ENCODE peak calls at places on chromosomes 11 and 22, in eight cellular contexts. Q is pancreas, G is psoas muscle, D is NB4, Y is HFF-Myc, S is GM12865, W is PC-3, H is mammary epithelial cell. C is an unnamed sample.

GRCh38 chr11:56783448-56784041 is 35.0 kb upstream of the OR9G4 start:
- DNase-seq in Q (no peak), G (no peak), D (peak), Y (peak), S (peak), W (peak), H (peak), C (peak)

GRCh38 chr11:71452354-71453020 is 516 bp upstream of the NADSYN1 start:
- DNase-seq in Q (peak), G (peak), D (peak), Y (no peak), S (peak), W (peak), H (no peak), C (peak)

GRCh38 chr11:12232160-12232559 is 121.8 kb downstream of the MICAL2 start:
- DNase-seq in Q (no peak), G (no peak), D (no peak), Y (no peak), S (no peak), W (peak), H (peak), C (no peak)

GRCh38 chr22:42169055-42169469 is 38.5 kb upstream of the CYP2D6 start:
- DNase-seq in Q (peak), G (peak), D (peak), Y (peak), S (peak), W (peak), H (peak), C (peak)

GRCh38 chr22:38505595-38506117 is 455 bp downstream of the DDX17 start:
- DNase-seq in Q (peak), G (peak), D (peak), Y (no peak), S (peak), W (peak), H (peak), C (no peak)

GRCh38 chr11:127590319-127590718 is 589.7 kb upstream of the KIRREL3 start:
- DNase-seq in Q (no peak), G (no peak), D (no peak), Y (no peak), S (no peak), W (no peak), H (no peak), C (no peak)

GRCh38 chr11:47393163-47394049 is 15.0 kb upstream of the SLC39A13 start:
- DNase-seq in Q (peak), G (peak), D (peak), Y (no peak), S (no peak), W (no peak), H (no peak), C (no peak)

GRCh38 chr11:111429066-111429506 is 50.0 kb upstream of the POU2AF1 start:
- DNase-seq in Q (peak), G (peak), D (peak), Y (no peak), S (peak), W (peak), H (peak), C (peak)

GRCh38 chr22:26401726-26402125 is 27.3 kb upstream of the ASPHD2 start:
- DNase-seq in Q (no peak), G (no peak), D (no peak), Y (no peak), S (no peak), W (no peak), H (no peak), C (no peak)

GRCh38 chr11:12110714-12111481 is 508 bp downstream of the MICAL2 start:
- DNase-seq in Q (peak), G (peak), D (peak), Y (no peak), S (no peak), W (peak), H (peak), C (no peak)

GRCh38 chr11:120028181-120028935 is 109.6 kb downstream of the TRIM29 start:
- DNase-seq in Q (no peak), G (no peak), D (no peak), Y (no peak), S (no peak), W (no peak), H (no peak), C (no peak)

GRCh38 chr11:125070699-125071254 is 7.7 kb downstream of the SLC37A2 start:
- DNase-seq in Q (peak), G (peak), D (peak), Y (no peak), S (peak), W (peak), H (peak), C (peak)

GRCh38 chr22:50730013-50730891 is 7.8 kb upstream of the ACR start:
- DNase-seq in Q (peak), G (peak), D (no peak), Y (no peak), S (no peak), W (no peak), H (no peak), C (no peak)

GRCh38 chr11:106156290-106156937 is 79.0 kb downstream of the AASDHPPT start:
- DNase-seq in Q (no peak), G (no peak), D (peak), Y (peak), S (peak), W (peak), H (peak), C (no peak)

GRCh38 chr11:11567862-11568650 is 53.7 kb downstream of the GALNT18 start:
- DNase-seq in Q (no peak), G (no peak), D (no peak), Y (no peak), S (peak), W (peak), H (peak), C (no peak)

GRCh38 chr11:19498986-19499669 is 213.5 kb upstream of the NAV2 start:
- DNase-seq in Q (no peak), G (no peak), D (no peak), Y (no peak), S (no peak), W (no peak), H (peak), C (no peak)

GRCh38 chr11:124086447-124086846 is 28.8 kb upstream of the VWA5A start:
- DNase-seq in Q (no peak), G (no peak), D (no peak), Y (no peak), S (no peak), W (no peak), H (no peak), C (no peak)

GRCh38 chr11:133491680-133492383 is 40.5 kb downstream of the OPCML start:
- DNase-seq in Q (no peak), G (no peak), D (no peak), Y (no peak), S (no peak), W (no peak), H (no peak), C (no peak)

GRCh38 chr11:118133816-118134215 is 18.8 kb downstream of the SCN4B start:
- DNase-seq in Q (no peak), G (no peak), D (no peak), Y (no peak), S (no peak), W (no peak), H (no peak), C (no peak)

GRCh38 chr11:121892131-121892681 is 223.8 kb downstream of the BLID start:
- DNase-seq in Q (peak), G (peak), D (no peak), Y (no peak), S (no peak), W (peak), H (peak), C (no peak)

GRCh38 chr11:95337175-95337957 is 106.4 kb upstream of the SESN3 start:
- DNase-seq in Q (no peak), G (peak), D (no peak), Y (peak), S (peak), W (no peak), H (peak), C (peak)

GRCh38 chr11:124762077-124762623 is at the start of gene ESAM:
- DNase-seq in Q (peak), G (no peak), D (no peak), Y (no peak), S (peak), W (peak), H (no peak), C (no peak)

GRCh38 chr11:72519220-72519881 is 85.0 kb upstream of the CLPB start:
- DNase-seq in Q (no peak), G (no peak), D (peak), Y (peak), S (no peak), W (no peak), H (no peak), C (no peak)

GRCh38 chr11:46075168-46075567 is 46.1 kb downstream of the PHF21A start:
- DNase-seq in Q (no peak), G (no peak), D (no peak), Y (peak), S (no peak), W (peak), H (peak), C (no peak)

GRCh38 chr22:45832180-45832579 is 144.8 kb downstream of the WNT7B start:
- DNase-seq in Q (no peak), G (no peak), D (no peak), Y (no peak), S (no peak), W (no peak), H (no peak), C (no peak)

GRCh38 chr22:50143096-50143495 is 27.4 kb upstream of the PANX2 start:
- DNase-seq in Q (no peak), G (no peak), D (peak), Y (no peak), S (no peak), W (no peak), H (no peak), C (no peak)

GRCh38 chr11:122721201-122721963 is 65.9 kb downstream of the UBASH3B start:
- DNase-seq in Q (no peak), G (no peak), D (no peak), Y (no peak), S (no peak), W (no peak), H (no peak), C (no peak)

GRCh38 chr11:134532176-134532920 is 120.3 kb upstream of the B3GAT1 start:
- DNase-seq in Q (peak), G (peak), D (no peak), Y (no peak), S (no peak), W (no peak), H (no peak), C (no peak)

GRCh38 chr11:29279716-29280115 is 737.1 kb downstream of the KCNA4 start:
- DNase-seq in Q (no peak), G (no peak), D (no peak), Y (no peak), S (peak), W (no peak), H (no peak), C (no peak)

GRCh38 chr11:130651266-130651855 is 202.9 kb downstream of the ADAMTS15 start:
- DNase-seq in Q (no peak), G (no peak), D (no peak), Y (no peak), S (no peak), W (no peak), H (no peak), C (no peak)

GRCh38 chr11:10792385-10793068 is 16.2 kb downstream of the EIF4G2 start:
- DNase-seq in Q (peak), G (peak), D (peak), Y (peak), S (peak), W (peak), H (peak), C (peak)

GRCh38 chr11:125343732-125344131 is 152.3 kb downstream of the FEZ1 start:
- DNase-seq in Q (no peak), G (no peak), D (no peak), Y (no peak), S (no peak), W (no peak), H (no peak), C (no peak)

GRCh38 chr22:31872209-31872608 is 72.1 kb upstream of the YWHAH start:
- DNase-seq in Q (no peak), G (no peak), D (peak), Y (no peak), S (peak), W (no peak), H (no peak), C (no peak)

GRCh38 chr11:33033493-33033892 is 5.9 kb upstream of the TCP11L1 start:
- DNase-seq in Q (no peak), G (no peak), D (no peak), Y (no peak), S (no peak), W (no peak), H (no peak), C (no peak)

GRCh38 chr11:33457948-33458347 is 200.8 kb downstream of the HIPK3 start:
- DNase-seq in Q (no peak), G (no peak), D (no peak), Y (no peak), S (no peak), W (no peak), H (no peak), C (no peak)

DNA sequence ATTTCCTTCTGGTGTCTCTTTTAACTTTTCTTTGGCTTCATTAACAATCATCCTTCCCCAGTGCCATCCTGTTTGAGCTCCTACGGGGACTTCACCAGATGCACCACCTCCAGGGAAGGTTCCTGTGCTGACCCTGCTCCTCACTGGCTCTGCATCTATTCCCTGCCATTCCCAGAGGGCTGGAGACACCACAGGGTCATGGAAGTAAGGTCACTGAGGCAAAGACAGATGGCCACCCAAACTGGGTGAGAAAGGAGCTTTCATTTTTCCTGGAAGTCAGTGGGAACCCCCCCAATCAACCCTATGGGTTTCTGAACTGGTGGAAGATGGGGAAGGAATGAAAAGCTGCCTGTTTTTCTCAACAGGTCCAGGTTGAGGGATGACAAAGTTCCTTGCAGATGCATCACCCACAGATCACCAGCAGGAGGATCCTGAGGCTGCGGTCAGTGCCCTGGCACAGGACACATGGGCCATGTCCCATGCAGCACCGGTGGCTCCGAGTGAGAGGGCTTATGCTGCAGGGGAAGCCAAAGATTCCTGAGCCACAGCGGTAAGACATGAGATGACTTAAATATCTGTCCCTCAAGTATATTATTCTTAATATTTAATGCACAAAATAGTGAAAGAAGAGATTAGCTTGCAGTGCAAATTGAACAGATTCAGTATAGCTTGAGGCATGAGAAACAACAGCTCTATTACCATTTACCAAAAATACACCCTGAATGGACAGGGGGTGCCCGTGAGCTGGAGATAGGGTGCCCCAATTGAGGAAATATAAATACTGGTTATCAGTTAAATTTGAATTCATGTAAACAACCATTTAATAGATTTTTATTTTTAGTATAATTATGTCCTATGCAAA is 73.0 kb upstream of the VPREB1 start:
- DNase-seq in Q (no peak), G (no peak), D (peak), Y (no peak), S (peak), W (peak), H (peak), C (no peak)
- TF ChIP-seq CTCF in Q (no peak), G (no peak), D (peak), Y (peak), S (peak), W (peak), H (peak), C (peak)

DNA sequence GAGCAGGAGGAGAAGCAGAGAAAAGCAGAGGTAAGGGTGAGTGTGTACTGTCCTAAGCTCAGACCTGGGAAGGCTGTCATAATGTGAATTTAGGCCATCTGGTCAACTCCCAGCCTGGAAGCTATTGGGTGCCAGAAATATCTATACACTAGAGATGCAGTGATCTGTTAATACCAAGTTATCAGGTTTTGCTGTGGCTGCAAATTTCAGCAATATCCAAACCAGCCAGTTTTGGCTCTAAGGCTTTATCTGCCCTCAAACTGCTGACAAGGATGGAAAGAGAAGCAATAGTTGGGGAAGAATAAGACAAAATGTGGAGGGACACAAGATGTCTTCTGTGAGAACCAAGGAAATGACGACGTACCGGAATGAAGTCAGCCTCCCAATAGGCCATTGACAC is 62.9 kb downstream of the CYB5R2 start:
- DNase-seq in Q (no peak), G (no peak), D (no peak), Y (no peak), S (no peak), W (no peak), H (no peak), C (no peak)
- H3K4me3 ChIP-seq in Q (no peak), G (no peak), D (no peak), Y (no peak), S (no peak), W (no peak), H (no peak), C (no peak)

DNA sequence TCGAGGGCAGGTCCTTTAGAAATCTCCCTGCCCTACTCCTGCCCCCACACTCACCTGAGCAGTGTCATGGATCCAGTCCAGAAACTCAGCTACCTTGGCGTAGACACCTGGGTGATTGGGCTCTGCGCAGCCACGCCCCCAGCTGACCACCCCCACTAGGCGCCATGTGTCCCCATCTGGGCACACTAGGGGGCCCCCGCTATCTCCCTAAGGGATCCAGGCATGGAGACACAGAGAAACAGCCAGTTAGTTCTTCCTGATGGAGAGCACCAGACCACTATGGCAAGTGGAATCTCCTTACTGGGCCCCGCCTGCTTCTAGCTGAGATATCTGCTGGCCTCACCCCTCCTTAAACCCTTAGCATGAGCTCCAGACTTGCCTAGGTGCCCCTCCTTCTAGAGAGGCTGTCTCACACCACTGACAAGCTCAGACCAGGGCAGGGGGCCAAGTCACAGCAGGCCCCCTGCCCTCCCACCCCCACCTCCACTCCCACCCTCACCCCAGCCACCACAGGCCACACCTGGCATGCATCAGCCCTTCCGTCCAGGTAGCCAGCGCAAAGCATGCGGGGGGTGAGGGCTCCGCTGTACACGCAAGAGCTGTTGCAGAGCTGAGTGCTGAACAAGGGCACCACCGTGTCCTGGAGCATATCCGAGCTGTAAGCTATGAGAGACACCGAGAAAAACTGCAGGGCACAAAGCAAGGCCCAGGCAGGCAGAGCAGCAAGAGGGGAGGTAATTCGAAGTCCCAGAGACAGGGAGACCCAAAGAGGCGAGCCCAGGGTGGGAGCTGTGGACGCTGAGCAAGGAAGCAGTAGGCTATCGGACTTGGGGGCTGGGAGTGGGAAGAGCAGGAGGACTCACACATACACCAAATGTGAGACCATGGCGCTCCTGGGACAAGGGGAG is 16.1 kb downstream of the TMPRSS5 start:
- DNase-seq in Q (no peak), G (no peak), D (no peak), Y (no peak), S (no peak), W (no peak), H (no peak), C (no peak)
- TF ChIP-seq CTCF in Q (no peak), G (no peak), D (no peak), Y (no peak), S (no peak), W (no peak), H (no peak), C (no peak)

GRCh38 chr11:44309483-44310197 is at the start of gene ALX4:
- DNase-seq in Q (no peak), G (peak), D (peak), Y (no peak), S (no peak), W (peak), H (peak), C (no peak)
- H3K4me3 ChIP-seq in Q (peak), G (peak), D (peak), Y (peak), S (no peak), W (peak), H (peak), C (no peak)

GRCh38 chr11:16223558-16223957 is 132.8 kb downstream of the SOX6 start:
- DNase-seq in Q (no peak), G (no peak), D (no peak), Y (no peak), S (no peak), W (no peak), H (no peak), C (no peak)
- TF ChIP-seq CTCF in Q (no peak), G (no peak), D (no peak), Y (no peak), S (no peak), W (no peak), H (no peak), C (no peak)